ENCODE peak calls at places on chromosomes 1 and 21, in six cellular contexts. J is NCI-H345, C is NCI-H82, Y is HTR-8/SVneo, N is sciatic nerve, M is IMR-90. K is an unnamed sample.

GRCh38 chr1:1419812-1420653 is 1.0 kb downstream of the ANKRD65 start:
- DNase-seq in J (no peak), Y (no peak), N (peak; percentile 64), M (no peak), C (peak; percentile 63), K (no peak)

GRCh38 chr1:17094664-17095063 is 24.6 kb downstream of the PADI2 start:
- DNase-seq in J (no peak), N (no peak), C (no peak), M (peak; percentile 34), Y (no peak), K (no peak)

GRCh38 chr21:35291963-35292627 is 243.0 kb upstream of the RUNX1 start:
- DNase-seq in J (peak; percentile 39), N (no peak), Y (no peak), C (no peak), M (peak; percentile 52), K (no peak)

GRCh38 chr1:155976062-155976912 is 2.1 kb downstream of the ARHGEF2 start:
- DNase-seq in Y (no peak), C (peak; percentile 93), N (peak; percentile 87), M (peak; percentile 75), J (peak; percentile 99), K (peak; percentile 43)

GRCh38 chr21:39461419-39461818 is 9.6 kb downstream of the SH3BGR start:
- DNase-seq in J (no peak), N (no peak), Y (no peak), C (no peak), M (no peak), K (no peak)

GRCh38 chr1:209642817-209643216 is 9.4 kb downstream of the LAMB3 start:
- DNase-seq in Y (no peak), C (no peak), M (no peak), J (no peak), N (no peak), K (no peak)

GRCh38 chr1:56576880-56577858 is 2.2 kb downstream of the PLPP3 start:
- DNase-seq in J (no peak), N (no peak), C (peak; percentile 85), Y (peak; percentile 25), M (peak; percentile 40), K (no peak)

GRCh38 chr1:115466433-115466832 is 128.4 kb upstream of the NGF start:
- DNase-seq in C (no peak), Y (no peak), N (no peak), M (no peak), J (no peak), K (no peak)

GRCh38 chr1:23446644-23447310 is 22.2 kb upstream of the TCEA3 start:
- DNase-seq in Y (no peak), N (no peak), M (no peak), J (peak; percentile 17), C (peak; percentile 24), K (no peak)

GRCh38 chr1:159941867-159942560 is 3.4 kb downstream of the IGSF9 start:
- DNase-seq in M (no peak), C (peak; percentile 92), J (peak; percentile 15), N (no peak), Y (no peak), K (peak; percentile 34)

GRCh38 chr1:12001249-12001917 is 17.9 kb upstream of the MIIP start:
- DNase-seq in C (peak; percentile 60), M (peak; percentile 56), Y (peak; percentile 19), J (no peak), N (no peak), K (no peak)

GRCh38 chr1:248306103-248306502 is 2.9 kb upstream of the OR2T12 start:
- DNase-seq in C (no peak), N (no peak), M (no peak), Y (no peak), J (no peak), K (no peak)

GRCh38 chr1:230303069-230303468 is 123.1 kb downstream of the PGBD5 start:
- DNase-seq in N (no peak), Y (no peak), M (no peak), J (no peak), C (peak; percentile 67), K (no peak)

GRCh38 chr1:97668945-97669344 is 251.9 kb downstream of the DPYD start:
- DNase-seq in M (peak; percentile 61), Y (peak; percentile 20), J (no peak), C (peak; percentile 81), N (no peak), K (no peak)

GRCh38 chr1:70486676-70487470 is 75.8 kb downstream of the CTH start:
- DNase-seq in M (peak; percentile 92), N (no peak), Y (peak; percentile 36), C (peak; percentile 28), J (no peak), K (no peak)

GRCh38 chr1:235852887-235853286 is 13.8 kb downstream of the LYST start:
- DNase-seq in Y (no peak), N (no peak), M (no peak), C (no peak), J (no peak), K (no peak)

GRCh38 chr1:230632273-230632873 is 9.9 kb upstream of the COG2 start:
- DNase-seq in M (peak; percentile 24), C (peak; percentile 68), Y (peak; percentile 41), N (no peak), J (no peak), K (peak; percentile 39)

GRCh38 chr1:15525043-15525958 is 1.3 kb upstream of the CASP9 start:
- DNase-seq in Y (peak; percentile 92), N (peak; percentile 100), J (peak; percentile 25), M (no peak), C (peak; percentile 89), K (peak; percentile 94)

GRCh38 chr1:37477198-37477931 is 3.0 kb downstream of the ZC3H12A start:
- DNase-seq in M (peak; percentile 78), N (no peak), Y (no peak), J (no peak), C (peak; percentile 53), K (no peak)

GRCh38 chr21:40732243-40732642 is 114.7 kb downstream of the DSCAM start:
- DNase-seq in M (no peak), C (no peak), J (no peak), Y (no peak), N (no peak), K (no peak)

GRCh38 chr1:32496127-32496526 is 31.3 kb downstream of the ZBTB8B start:
- DNase-seq in N (no peak), M (peak; percentile 55), Y (no peak), C (no peak), J (no peak), K (no peak)

GRCh38 chr1:66335859-66336640 is 197.9 kb upstream of the SGIP1 start:
- DNase-seq in J (no peak), C (no peak), M (peak; percentile 61), Y (no peak), N (peak; percentile 75), K (no peak)

GRCh38 chr1:87963566-87963965 is 634.9 kb downstream of the LMO4 start:
- DNase-seq in M (peak; percentile 87), C (no peak), N (no peak), Y (no peak), J (no peak), K (no peak)

GRCh38 chr1:110872745-110873435 is at the start of gene CD53:
- DNase-seq in N (no peak), M (no peak), J (no peak), Y (no peak), C (no peak), K (no peak)

GRCh38 chr1:227242811-227243682 is 75.2 kb downstream of the CDC42BPA start:
- DNase-seq in C (no peak), N (no peak), M (no peak), J (no peak), Y (no peak), K (no peak)

GRCh38 chr1:200036616-200037270 is 9.2 kb downstream of the NR5A2 start:
- DNase-seq in C (no peak), Y (no peak), J (no peak), M (no peak), N (peak; percentile 31), K (no peak)

GRCh38 chr1:240844466-240844865 is 232.5 kb upstream of the GREM2 start:
- DNase-seq in C (no peak), M (no peak), Y (no peak), J (no peak), N (no peak), K (no peak)

GRCh38 chr1:167221126-167221803 is 579 bp downstream of the POU2F1 start:
- DNase-seq in C (no peak), J (peak; percentile 45), N (no peak), Y (no peak), M (no peak), K (no peak)

GRCh38 chr21:43585924-43586411 is 73.3 kb downstream of the HSF2BP start:
- DNase-seq in J (no peak), C (no peak), Y (peak; percentile 90), M (peak; percentile 98), N (no peak), K (no peak)

K was measured in NCI-H748 treated with DMSO at 0.1 percent for 48 hours.